ENCODE peak calls at places on chromosomes 4 and X, in six cellular contexts. L, M, D, R, Z and Q are unnamed samples.

GRCh38 chr4:33709247-33709646 is 2535.1 kb downstream of the ARAP2 start:
- DNase-seq in L (no peak), M (no peak), D (no peak), R (no peak), Z (no peak), Q (no peak)

GRCh38 chrX:28349888-28350287 is 237.4 kb upstream of the IL1RAPL1 start:
- DNase-seq in L (no peak), M (no peak), D (no peak), R (no peak), Z (no peak), Q (no peak)

GRCh38 chr4:98572697-98573096 is 85.7 kb downstream of the TSPAN5 start:
- DNase-seq in L (no peak), M (no peak), D (no peak), R (no peak), Z (no peak), Q (no peak)

GRCh38 chr4:182878633-182879495 is 38.3 kb downstream of the DCTD start:
- DNase-seq in L (no peak), M (no peak), D (no peak), R (no peak), Z (no peak), Q (no peak)

GRCh38 chrX:15816886-15817285 is 26.6 kb downstream of the ZRSR2 start:
- DNase-seq in L (no peak), M (no peak), D (no peak), R (no peak), Z (no peak), Q (no peak)

GRCh38 chrX:131704136-131704695 is 160.3 kb downstream of the OR13H1 start:
- DNase-seq in L (peak), M (no peak), D (peak), R (no peak), Z (no peak), Q (peak)

GRCh38 chrX:418927-419729 is 32.4 kb upstream of the PPP2R3B start:
- DNase-seq in L (no peak), M (no peak), D (no peak), R (no peak), Z (no peak), Q (no peak)

GRCh38 chrX:139826065-139827044 is 106.5 kb downstream of the ATP11C start:
- DNase-seq in L (no peak), M (no peak), D (no peak), R (peak), Z (no peak), Q (peak)

GRCh38 chr4:39745920-39746319 is 48.0 kb downstream of the UBE2K start:
- DNase-seq in L (no peak), M (no peak), D (no peak), R (no peak), Z (no peak), Q (no peak)

GRCh38 chrX:7139202-7140081 is 8.1 kb upstream of the STS start:
- DNase-seq in L (no peak), M (no peak), D (no peak), R (no peak), Z (no peak), Q (no peak)

GRCh38 chr4:12852338-12853307 is 631.5 kb downstream of the RAB28 start:
- DNase-seq in L (peak), M (no peak), D (no peak), R (peak), Z (no peak), Q (no peak)

GRCh38 chrX:137034508-137034872 is 695 bp upstream of the GPR101 start:
- DNase-seq in L (no peak), M (no peak), D (no peak), R (no peak), Z (no peak), Q (no peak)

GRCh38 chr4:42280327-42281095 is 116.8 kb upstream of the SHISA3 start:
- DNase-seq in L (no peak), M (no peak), D (no peak), R (peak), Z (no peak), Q (no peak)

GRCh38 chrX:63439580-63439979 is 88.4 kb upstream of the SPIN4 start:
- DNase-seq in L (no peak), M (no peak), D (no peak), R (no peak), Z (no peak), Q (no peak)

GRCh38 chrX:20224814-20225487 is 41.8 kb downstream of the RPS6KA3 start:
- DNase-seq in L (no peak), M (no peak), D (no peak), R (no peak), Z (no peak), Q (no peak)

GRCh38 chrX:102832661-102833060 is 104.4 kb upstream of the RAB40AL start:
- DNase-seq in L (peak), M (no peak), D (no peak), R (no peak), Z (peak), Q (no peak)

GRCh38 chr4:123338715-123339114 is 57.9 kb upstream of the SPRY1 start:
- DNase-seq in L (no peak), M (no peak), D (no peak), R (peak), Z (no peak), Q (no peak)

GRCh38 chr4:56655627-56656345 is 25.3 kb downstream of the HOPX start:
- DNase-seq in L (no peak), M (no peak), D (no peak), R (peak), Z (peak), Q (no peak)

GRCh38 chr4:15682340-15682725 is 706 bp downstream of the FAM200B start:
- DNase-seq in L (no peak), M (no peak), D (no peak), R (peak), Z (no peak), Q (no peak)

GRCh38 chrX:109840585-109840984 is 107.5 kb upstream of the ACSL4 start:
- DNase-seq in L (peak), M (no peak), D (peak), R (no peak), Z (no peak), Q (no peak)

GRCh38 chr4:8101213-8101781 is 57.3 kb downstream of the ABLIM2 start:
- DNase-seq in L (no peak), M (no peak), D (no peak), R (no peak), Z (no peak), Q (no peak)

GRCh38 chrX:74537011-74537390 is 77.4 kb downstream of the RLIM start:
- DNase-seq in L (no peak), M (no peak), D (no peak), R (peak), Z (no peak), Q (no peak)

GRCh38 chr4:81807927-81808672 is 336.4 kb upstream of the RASGEF1B start:
- DNase-seq in L (no peak), M (no peak), D (no peak), R (no peak), Z (no peak), Q (no peak)